ENCODE peak calls at places on chromosomes 5 and 9, in eight cellular contexts. F is hypothalamus; A is adrenal gland; C is KBM-7; P is T-helper 2 cell treated with Interferon-gamma antibody and Interleukin-4, amounts not matched to agents 5 μg/mL and 100 μg/mL, for 36 hours; I is HCT116; T is SK-N-SH; L is heart right ventricle. Z is an unnamed sample.

GRCh38 chr9:126833710-126834345 is 26.6 kb upstream of the ZBTB34 start:
- DNase-seq in P (no peak), F (no peak), A (no peak), C (no peak), T (no peak), I (no peak), L (no peak), Z (no peak)

GRCh38 chr5:137506296-137506695 is 7.2 kb upstream of the SPOCK1 start:
- DNase-seq in I (no peak), T (no peak), A (no peak), P (no peak), F (no peak), L (no peak), C (no peak), Z (no peak)

GRCh38 chr5:101390317-101390908 is 487.3 kb upstream of the ST8SIA4 start:
- DNase-seq in A (no peak), C (peak), L (no peak), P (no peak), I (peak), T (peak), F (no peak), Z (no peak)

GRCh38 chr5:132747064-132747692 is at the start of gene CCNI2:
- DNase-seq in T (peak), I (no peak), F (no peak), P (peak), A (no peak), L (peak), C (no peak), Z (no peak)

GRCh38 chr9:81902191-81902590 is 26.0 kb upstream of the SPATA31D4 start:
- DNase-seq in A (no peak), L (no peak), T (no peak), C (no peak), I (no peak), F (no peak), P (no peak), Z (no peak)

GRCh38 chr5:1292139-1292538 is 2.7 kb downstream of the TERT start:
- DNase-seq in C (no peak), A (no peak), I (no peak), L (no peak), F (no peak), P (no peak), T (no peak), Z (peak)

GRCh38 chr9:136237486-136238341 is 7.9 kb downstream of the QSOX2 start:
- DNase-seq in I (no peak), T (no peak), A (no peak), P (no peak), C (peak), F (no peak), L (no peak), Z (no peak)

GRCh38 chr5:169691473-169691872 is 54.4 kb downstream of the DOCK2 start:
- DNase-seq in C (no peak), A (no peak), F (no peak), I (no peak), T (no peak), L (no peak), P (no peak), Z (no peak)

GRCh38 chr5:139711067-139711851 is 63.1 kb downstream of the CXXC5 start:
- DNase-seq in C (peak), P (peak), A (no peak), T (peak), F (peak), L (peak), I (no peak), Z (peak)

GRCh38 chr5:179438041-179438441 is 92.8 kb upstream of the ADAMTS2 start:
- DNase-seq in L (peak), I (no peak), F (no peak), T (peak), P (no peak), C (no peak), A (peak), Z (peak)

GRCh38 chr5:75622564-75622963 is 11.3 kb downstream of the ANKDD1B start:
- DNase-seq in I (peak), C (no peak), A (no peak), F (no peak), P (no peak), L (no peak), T (no peak), Z (no peak)

GRCh38 chr5:85549836-85550599 is 1067.7 kb upstream of the COX7C start:
- DNase-seq in P (no peak), A (no peak), L (no peak), T (no peak), F (no peak), I (no peak), C (no peak), Z (no peak)

GRCh38 chr5:26034813-26035212 is 1003.6 kb downstream of the CDH9 start:
- DNase-seq in T (no peak), C (no peak), A (no peak), L (no peak), F (no peak), P (no peak), I (no peak), Z (no peak)

GRCh38 chr5:59178482-59178881 is 595.6 kb downstream of the RAB3C start:
- DNase-seq in I (no peak), P (no peak), F (no peak), T (no peak), L (no peak), A (no peak), C (no peak), Z (no peak)

GRCh38 chr9:16410601-16411285 is 459.7 kb downstream of the BNC2 start:
- DNase-seq in A (no peak), L (no peak), F (no peak), C (no peak), I (no peak), T (no peak), P (no peak), Z (no peak)

GRCh38 chr5:91135475-91136248 is 247.5 kb downstream of the ARRDC3 start:
- DNase-seq in F (no peak), T (no peak), C (no peak), I (no peak), P (no peak), L (no peak), A (no peak), Z (no peak)

GRCh38 chr5:167916706-167917105 is 374.7 kb upstream of the WWC1 start:
- DNase-seq in T (no peak), P (no peak), I (no peak), F (no peak), C (no peak), A (peak), L (no peak), Z (no peak)

GRCh38 chr9:87606921-87607521 is 109.4 kb downstream of the DAPK1 start:
- DNase-seq in F (no peak), A (no peak), L (no peak), C (no peak), P (no peak), I (no peak), T (no peak), Z (peak)

Z was measured in osteoblast.